ENCODE peak calls at places on chromosomes 6 and 20, in seven cellular contexts. One of them, this sample, is unnamed.

GRCh38 chr20:43102394-43102793 is 87.3 kb downstream of the PTPRT start:
- DNase-seq in ovary: no peak
- DNase-seq in COR-L47: no peak
- DNase-seq in dorsolateral prefrontal cortex: no peak
- DNase-seq in naive thymus-derived CD4-positive, alpha-beta T cell: no peak
- DNase-seq in A549: peak
- DNase-seq in NCI-H2081: no peak
- DNase-seq in this sample: no peak

GRCh38 chr6:41637179-41638001 is 878 bp upstream of the MDFI start:
- DNase-seq in dorsolateral prefrontal cortex: no peak
- DNase-seq in A549: no peak
- DNase-seq in naive thymus-derived CD4-positive, alpha-beta T cell: no peak
- DNase-seq in ovary: no peak
- DNase-seq in COR-L47: no peak
- DNase-seq in NCI-H2081: no peak
- DNase-seq in this sample: no peak

GRCh38 chr6:159008656-159009288 is 8.8 kb upstream of the RSPH3 start:
- DNase-seq in dorsolateral prefrontal cortex: no peak
- DNase-seq in A549: peak
- DNase-seq in ovary: no peak
- DNase-seq in naive thymus-derived CD4-positive, alpha-beta T cell: peak
- DNase-seq in COR-L47: no peak
- DNase-seq in NCI-H2081: no peak
- DNase-seq in this sample: no peak

GRCh38 chr20:610130-611046 is at the start of gene TCF15:
- DNase-seq in naive thymus-derived CD4-positive, alpha-beta T cell: no peak
- DNase-seq in NCI-H2081: peak
- DNase-seq in A549: no peak
- DNase-seq in dorsolateral prefrontal cortex: no peak
- DNase-seq in COR-L47: no peak
- DNase-seq in ovary: no peak
- DNase-seq in this sample: no peak

GRCh38 chr20:52905235-52905634 is 66.9 kb upstream of the TSHZ2 start:
- DNase-seq in A549: no peak
- DNase-seq in naive thymus-derived CD4-positive, alpha-beta T cell: no peak
- DNase-seq in ovary: no peak
- DNase-seq in COR-L47: no peak
- DNase-seq in dorsolateral prefrontal cortex: no peak
- DNase-seq in NCI-H2081: no peak
- DNase-seq in this sample: no peak

GRCh38 chr6:20879526-20879925 is 345.3 kb downstream of the CDKAL1 start:
- DNase-seq in dorsolateral prefrontal cortex: no peak
- DNase-seq in COR-L47: no peak
- DNase-seq in A549: no peak
- DNase-seq in ovary: no peak
- DNase-seq in naive thymus-derived CD4-positive, alpha-beta T cell: no peak
- DNase-seq in NCI-H2081: no peak
- DNase-seq in this sample: no peak

GRCh38 chr6:103874575-103874974 is 985.1 kb downstream of the HACE1 start:
- DNase-seq in ovary: no peak
- DNase-seq in A549: no peak
- DNase-seq in naive thymus-derived CD4-positive, alpha-beta T cell: no peak
- DNase-seq in COR-L47: no peak
- DNase-seq in NCI-H2081: no peak
- DNase-seq in dorsolateral prefrontal cortex: no peak
- DNase-seq in this sample: no peak

GRCh38 chr6:2158596-2159271 is 86.7 kb downstream of the GMDS start:
- DNase-seq in A549: peak
- DNase-seq in naive thymus-derived CD4-positive, alpha-beta T cell: no peak
- DNase-seq in NCI-H2081: no peak
- DNase-seq in ovary: no peak
- DNase-seq in dorsolateral prefrontal cortex: no peak
- DNase-seq in COR-L47: no peak
- DNase-seq in this sample: no peak

GRCh38 chr6:126748141-126748540 is 370.3 kb upstream of the RSPO3 start:
- DNase-seq in ovary: no peak
- DNase-seq in COR-L47: no peak
- DNase-seq in A549: no peak
- DNase-seq in naive thymus-derived CD4-positive, alpha-beta T cell: no peak
- DNase-seq in NCI-H2081: no peak
- DNase-seq in dorsolateral prefrontal cortex: no peak
- DNase-seq in this sample: no peak

GRCh38 chr6:125095501-125096301 is 57.9 kb upstream of the TPD52L1 start:
- DNase-seq in dorsolateral prefrontal cortex: no peak
- DNase-seq in A549: no peak
- DNase-seq in ovary: no peak
- DNase-seq in naive thymus-derived CD4-positive, alpha-beta T cell: no peak
- DNase-seq in COR-L47: no peak
- DNase-seq in NCI-H2081: no peak
- DNase-seq in this sample: no peak

GRCh38 chr6:87340230-87340629 is 4.4 kb upstream of the C6orf163 start:
- DNase-seq in NCI-H2081: no peak
- DNase-seq in COR-L47: no peak
- DNase-seq in dorsolateral prefrontal cortex: no peak
- DNase-seq in naive thymus-derived CD4-positive, alpha-beta T cell: no peak
- DNase-seq in ovary: no peak
- DNase-seq in A549: no peak
- DNase-seq in this sample: no peak

GRCh38 chr6:70423189-70424133 is 10.2 kb downstream of the FAM135A start:
- DNase-seq in ovary: no peak
- DNase-seq in A549: no peak
- DNase-seq in COR-L47: no peak
- DNase-seq in NCI-H2081: no peak
- DNase-seq in naive thymus-derived CD4-positive, alpha-beta T cell: no peak
- DNase-seq in dorsolateral prefrontal cortex: no peak
- DNase-seq in this sample: no peak

GRCh38 chr20:53660078-53660909 is 66.7 kb upstream of the ZNF217 start:
- DNase-seq in COR-L47: no peak
- DNase-seq in A549: no peak
- DNase-seq in ovary: peak
- DNase-seq in naive thymus-derived CD4-positive, alpha-beta T cell: peak
- DNase-seq in dorsolateral prefrontal cortex: no peak
- DNase-seq in NCI-H2081: no peak
- DNase-seq in this sample: no peak

GRCh38 chr6:148128014-148128730 is 214.5 kb upstream of the SASH1 start:
- DNase-seq in naive thymus-derived CD4-positive, alpha-beta T cell: no peak
- DNase-seq in ovary: no peak
- DNase-seq in COR-L47: no peak
- DNase-seq in NCI-H2081: no peak
- DNase-seq in dorsolateral prefrontal cortex: no peak
- DNase-seq in A549: no peak
- DNase-seq in this sample: no peak

GRCh38 chr6:133467231-133467981 is 226.2 kb downstream of the EYA4 start:
- DNase-seq in naive thymus-derived CD4-positive, alpha-beta T cell: no peak
- DNase-seq in COR-L47: no peak
- DNase-seq in NCI-H2081: no peak
- DNase-seq in ovary: no peak
- DNase-seq in dorsolateral prefrontal cortex: no peak
- DNase-seq in A549: no peak
- DNase-seq in this sample: no peak

GRCh38 chr6:101543796-101544195 is 150.3 kb downstream of the GRIK2 start:
- DNase-seq in A549: no peak
- DNase-seq in COR-L47: peak
- DNase-seq in naive thymus-derived CD4-positive, alpha-beta T cell: no peak
- DNase-seq in dorsolateral prefrontal cortex: no peak
- DNase-seq in NCI-H2081: peak
- DNase-seq in ovary: no peak
- DNase-seq in this sample: no peak

GRCh38 chr20:49245921-49246740 is 26.9 kb downstream of the DDX27 start:
- DNase-seq in A549: peak
- DNase-seq in COR-L47: peak
- DNase-seq in NCI-H2081: peak
- DNase-seq in dorsolateral prefrontal cortex: no peak
- DNase-seq in ovary: no peak
- DNase-seq in naive thymus-derived CD4-positive, alpha-beta T cell: peak
- DNase-seq in this sample: peak

GRCh38 chr6:134493789-134494188 is 175.9 kb upstream of the SGK1 start:
- DNase-seq in COR-L47: no peak
- DNase-seq in ovary: no peak
- DNase-seq in A549: no peak
- DNase-seq in NCI-H2081: no peak
- DNase-seq in naive thymus-derived CD4-positive, alpha-beta T cell: no peak
- DNase-seq in dorsolateral prefrontal cortex: no peak
- DNase-seq in this sample: no peak

GRCh38 chr6:73032586-73032985 is 192.7 kb downstream of the KHDC1L start:
- DNase-seq in NCI-H2081: no peak
- DNase-seq in naive thymus-derived CD4-positive, alpha-beta T cell: no peak
- DNase-seq in dorsolateral prefrontal cortex: no peak
- DNase-seq in COR-L47: no peak
- DNase-seq in A549: peak
- DNase-seq in ovary: no peak
- DNase-seq in this sample: peak

GRCh38 chr20:38460040-38460623 is 12.5 kb upstream of the RALGAPB start:
- DNase-seq in naive thymus-derived CD4-positive, alpha-beta T cell: no peak
- DNase-seq in COR-L47: peak
- DNase-seq in A549: peak
- DNase-seq in NCI-H2081: peak
- DNase-seq in dorsolateral prefrontal cortex: no peak
- DNase-seq in ovary: no peak
- DNase-seq in this sample: peak

GRCh38 chr20:49340161-49340966 is 62.5 kb upstream of the ZNFX1 start:
- DNase-seq in naive thymus-derived CD4-positive, alpha-beta T cell: no peak
- DNase-seq in ovary: no peak
- DNase-seq in A549: no peak
- DNase-seq in dorsolateral prefrontal cortex: peak
- DNase-seq in COR-L47: no peak
- DNase-seq in NCI-H2081: no peak
- DNase-seq in this sample: no peak

GRCh38 chr6:9482030-9482731 is 932.7 kb downstream of the TFAP2A start:
- DNase-seq in A549: peak
- DNase-seq in ovary: no peak
- DNase-seq in NCI-H2081: no peak
- DNase-seq in COR-L47: no peak
- DNase-seq in dorsolateral prefrontal cortex: no peak
- DNase-seq in naive thymus-derived CD4-positive, alpha-beta T cell: no peak
- DNase-seq in this sample: peak

GRCh38 chr6:85594197-85594930 is 706 bp upstream of the SNX14 start:
- DNase-seq in NCI-H2081: no peak
- DNase-seq in ovary: no peak
- DNase-seq in dorsolateral prefrontal cortex: no peak
- DNase-seq in naive thymus-derived CD4-positive, alpha-beta T cell: peak
- DNase-seq in COR-L47: peak
- DNase-seq in A549: no peak
- DNase-seq in this sample: peak

GRCh38 chr6:77650098-77650663 is 2.7 kb upstream of the MEI4 start:
- DNase-seq in ovary: peak
- DNase-seq in naive thymus-derived CD4-positive, alpha-beta T cell: no peak
- DNase-seq in NCI-H2081: peak
- DNase-seq in COR-L47: no peak
- DNase-seq in A549: no peak
- DNase-seq in dorsolateral prefrontal cortex: peak
- DNase-seq in this sample: no peak

GRCh38 chr6:11023032-11023431 is 21.1 kb downstream of the ELOVL2 start:
- DNase-seq in A549: no peak
- DNase-seq in ovary: no peak
- DNase-seq in dorsolateral prefrontal cortex: no peak
- DNase-seq in NCI-H2081: no peak
- DNase-seq in COR-L47: no peak
- DNase-seq in naive thymus-derived CD4-positive, alpha-beta T cell: no peak
- DNase-seq in this sample: no peak

GRCh38 chr20:24708411-24709295 is 239.2 kb downstream of the SYNDIG1 start:
- DNase-seq in ovary: no peak
- DNase-seq in COR-L47: no peak
- DNase-seq in A549: no peak
- DNase-seq in naive thymus-derived CD4-positive, alpha-beta T cell: no peak
- DNase-seq in dorsolateral prefrontal cortex: no peak
- DNase-seq in NCI-H2081: no peak
- DNase-seq in this sample: no peak

GRCh38 chr6:158536084-158536890 is 23.6 kb upstream of the TMEM181 start:
- DNase-seq in naive thymus-derived CD4-positive, alpha-beta T cell: peak
- DNase-seq in NCI-H2081: peak
- DNase-seq in A549: peak
- DNase-seq in COR-L47: peak
- DNase-seq in ovary: peak
- DNase-seq in dorsolateral prefrontal cortex: no peak
- DNase-seq in this sample: peak

GRCh38 chr20:2026004-2026403 is 32.1 kb upstream of the PDYN start:
- DNase-seq in COR-L47: no peak
- DNase-seq in ovary: no peak
- DNase-seq in A549: no peak
- DNase-seq in dorsolateral prefrontal cortex: no peak
- DNase-seq in NCI-H2081: no peak
- DNase-seq in naive thymus-derived CD4-positive, alpha-beta T cell: no peak
- DNase-seq in this sample: no peak

GRCh38 chr6:139597781-139598368 is 223.4 kb upstream of the CITED2 start:
- DNase-seq in naive thymus-derived CD4-positive, alpha-beta T cell: no peak
- DNase-seq in A549: peak
- DNase-seq in ovary: peak
- DNase-seq in COR-L47: no peak
- DNase-seq in NCI-H2081: no peak
- DNase-seq in dorsolateral prefrontal cortex: peak
- DNase-seq in this sample: no peak

GRCh38 chr6:45576648-45577624 is 199.2 kb upstream of the SUPT3H start:
- DNase-seq in naive thymus-derived CD4-positive, alpha-beta T cell: no peak
- DNase-seq in ovary: no peak
- DNase-seq in dorsolateral prefrontal cortex: peak
- DNase-seq in COR-L47: no peak
- DNase-seq in NCI-H2081: no peak
- DNase-seq in A549: no peak
- DNase-seq in this sample: no peak

GRCh38 chr20:17969884-17970409 is 1.1 kb downstream of the MGME1 start:
- DNase-seq in NCI-H2081: no peak
- DNase-seq in naive thymus-derived CD4-positive, alpha-beta T cell: peak
- DNase-seq in A549: no peak
- DNase-seq in COR-L47: no peak
- DNase-seq in dorsolateral prefrontal cortex: no peak
- DNase-seq in ovary: no peak
- DNase-seq in this sample: peak

GRCh38 chr20:2282181-2282580 is 13.6 kb upstream of the TGM3 start:
- DNase-seq in A549: no peak
- DNase-seq in NCI-H2081: no peak
- DNase-seq in ovary: no peak
- DNase-seq in dorsolateral prefrontal cortex: no peak
- DNase-seq in naive thymus-derived CD4-positive, alpha-beta T cell: no peak
- DNase-seq in COR-L47: no peak
- DNase-seq in this sample: no peak

GRCh38 chr20:32052792-32053362 is 835 bp downstream of the HCK start:
- DNase-seq in dorsolateral prefrontal cortex: peak
- DNase-seq in naive thymus-derived CD4-positive, alpha-beta T cell: no peak
- DNase-seq in COR-L47: no peak
- DNase-seq in ovary: peak
- DNase-seq in NCI-H2081: no peak
- DNase-seq in A549: no peak
- DNase-seq in this sample: no peak

GRCh38 chr6:153553627-153554026 is 422.5 kb upstream of the RGS17 start:
- DNase-seq in ovary: no peak
- DNase-seq in A549: peak
- DNase-seq in naive thymus-derived CD4-positive, alpha-beta T cell: no peak
- DNase-seq in NCI-H2081: peak
- DNase-seq in dorsolateral prefrontal cortex: no peak
- DNase-seq in COR-L47: peak
- DNase-seq in this sample: no peak

GRCh38 chr6:54879188-54879985 is 32.8 kb downstream of the FAM83B start:
- DNase-seq in COR-L47: no peak
- DNase-seq in ovary: no peak
- DNase-seq in A549: no peak
- DNase-seq in NCI-H2081: no peak
- DNase-seq in dorsolateral prefrontal cortex: no peak
- DNase-seq in naive thymus-derived CD4-positive, alpha-beta T cell: no peak
- DNase-seq in this sample: no peak

This sample was measured in H54.